ENCODE peak calls at places on chromosome 14, in seven cellular contexts. D is progenitor cell of endocrine pancreas, R is HuH-7.5, T is GM06990, J is mucosa of descending colon, U is fibroblast of lung, V is HCT116. O is an unnamed sample.
A peak's percentile ranks its signal among the peaks of the same experiment; 100 is the strongest.

GRCh38 chr14:64879635-64880381 is at the start of gene SPTB:
- DNase-seq in D (peak; percentile 19), R (peak; percentile 23), T (peak; percentile 61), J (peak; percentile 50), U (no peak), V (no peak), O (peak; percentile 88)

GRCh38 chr14:36835145-36835544 is 173.5 kb downstream of the PAX9 start:
- DNase-seq in D (no peak), R (no peak), T (no peak), J (no peak), U (no peak), V (no peak), O (no peak)

GRCh38 chr14:95471526-95472304 is 44.7 kb downstream of the SYNE3 start:
- DNase-seq in D (no peak), R (no peak), T (no peak), J (no peak), U (peak; percentile 12), V (no peak), O (peak; percentile 74)

GRCh38 chr14:75915063-75915462 is 66.7 kb downstream of the TGFB3 start:
- DNase-seq in D (no peak), R (no peak), T (no peak), J (no peak), U (no peak), V (no peak), O (no peak)

GRCh38 chr14:55841625-55842024 is 261.6 kb downstream of the KTN1 start:
- DNase-seq in D (no peak), R (no peak), T (no peak), J (no peak), U (no peak), V (no peak), O (no peak)

GRCh38 chr14:101071493-101071891 is 168.0 kb upstream of the RTL1 start:
- DNase-seq in D (peak; percentile 6), R (no peak), T (no peak), J (no peak), U (no peak), V (no peak), O (no peak)

GRCh38 chr14:99127651-99128167 is 144.3 kb downstream of the BCL11B start:
- DNase-seq in D (no peak), R (no peak), T (no peak), J (no peak), U (peak; percentile 83), V (no peak), O (no peak)

GRCh38 chr14:76943072-76943471 is 85.4 kb downstream of the IRF2BPL start:
- DNase-seq in D (no peak), R (no peak), T (no peak), J (no peak), U (no peak), V (no peak), O (no peak)

GRCh38 chr14:60275932-60276331 is 26.9 kb downstream of the PPM1A start:
- DNase-seq in D (no peak), R (no peak), T (no peak), J (no peak), U (peak; percentile 16), V (no peak), O (no peak)

GRCh38 chr14:88016768-88017167 is 11.8 kb downstream of the GPR65 start:
- DNase-seq in D (no peak), R (no peak), T (no peak), J (no peak), U (peak; percentile 6), V (no peak), O (no peak)

GRCh38 chr14:101475468-101476257 is 85.6 kb upstream of the DIO3 start:
- DNase-seq in D (no peak), R (no peak), T (no peak), J (no peak), U (peak; percentile 74), V (no peak), O (no peak)

GRCh38 chr14:52856139-52856538 is 64.7 kb upstream of the GNPNAT1 start:
- DNase-seq in D (no peak), R (no peak), T (no peak), J (no peak), U (peak; percentile 80), V (no peak), O (no peak)

GRCh38 chr14:35632276-35633071 is 98.5 kb downstream of the INSM2 start:
- DNase-seq in D (no peak), R (no peak), T (no peak), J (no peak), U (peak; percentile 36), V (no peak), O (no peak)

GRCh38 chr14:69226736-69227135 is 33.2 kb upstream of the GALNT16 start:
- DNase-seq in D (no peak), R (no peak), T (no peak), J (no peak), U (peak; percentile 36), V (no peak), O (no peak)

GRCh38 chr14:93638790-93639189 is 149.5 kb downstream of the PRIMA1 start:
- DNase-seq in D (no peak), R (no peak), T (no peak), J (no peak), U (no peak), V (no peak), O (no peak)

GRCh38 chr14:103641181-103641580 is 12.2 kb downstream of the KLC1 start:
- DNase-seq in D (no peak), R (no peak), T (no peak), J (no peak), U (peak; percentile 87), V (no peak), O (no peak)

GRCh38 chr14:30798961-30799360 is 75.4 kb upstream of the COCH start:
- DNase-seq in D (no peak), R (no peak), T (no peak), J (no peak), U (no peak), V (no peak), O (no peak)

GRCh38 chr14:103629503-103630121 is 601 bp downstream of the KLC1 start:
- DNase-seq in D (peak; percentile 24), R (peak; percentile 49), T (peak; percentile 56), J (peak; percentile 62), U (peak; percentile 20), V (no peak), O (peak; percentile 77)

GRCh38 chr14:104359301-104359968 is 220.1 kb upstream of the C14orf180 start:
- DNase-seq in D (no peak), R (no peak), T (no peak), J (no peak), U (no peak), V (no peak), O (peak; percentile 17)

GRCh38 chr14:101128478-101129450 is 225.2 kb upstream of the RTL1 start:
- DNase-seq in D (no peak), R (no peak), T (no peak), J (no peak), U (no peak), V (no peak), O (no peak)

GRCh38 chr14:91372680-91373495 is 44.7 kb downstream of the CCDC88C start:
- DNase-seq in D (no peak), R (no peak), T (peak; percentile 65), J (no peak), U (no peak), V (no peak), O (no peak)

GRCh38 chr14:100714205-100714781 is 12.4 kb upstream of the DLK1 start:
- DNase-seq in D (no peak), R (no peak), T (no peak), J (no peak), U (no peak), V (no peak), O (no peak)

GRCh38 chr14:32648434-32648833 is 290.2 kb upstream of the NPAS3 start:
- DNase-seq in D (no peak), R (no peak), T (no peak), J (no peak), U (peak; percentile 45), V (no peak), O (no peak)

GRCh38 chr14:91398192-91398591 is 19.4 kb downstream of the CCDC88C start:
- DNase-seq in D (no peak), R (no peak), T (no peak), J (no peak), U (no peak), V (no peak), O (no peak)

GRCh38 chr14:55843718-55844403 is 263.9 kb downstream of the KTN1 start:
- DNase-seq in D (no peak), R (no peak), T (no peak), J (no peak), U (no peak), V (no peak), O (no peak)

GRCh38 chr14:65428691-65429090 is 16.2 kb downstream of the FUT8 start:
- DNase-seq in D (no peak), R (no peak), T (no peak), J (no peak), U (no peak), V (no peak), O (no peak)

GRCh38 chr14:77391441-77391840 is 14.3 kb downstream of the SAMD15 start:
- DNase-seq in D (no peak), R (no peak), T (no peak), J (no peak), U (no peak), V (no peak), O (no peak)

O was measured in left ventricle myocardium superior.